ENCODE peak calls at places on chromosomes 2 and 18, in ten cellular contexts. One of them, this sample, is unnamed.

GRCh38 chr2:42087857-42088195 is 40.0 kb downstream of the PKDCC start:
- DNase-seq in prostate gland: no peak
- DNase-seq in endothelial cell of umbilical vein: no peak
- DNase-seq in spleen: no peak
- DNase-seq in esophagus muscularis mucosa: no peak
- DNase-seq in Panc1: no peak
- DNase-seq in GM12878: no peak
- DNase-seq in transverse colon: no peak
- DNase-seq in stomach: no peak
- DNase-seq in breast epithelium: no peak
- DNase-seq in this sample: no peak

GRCh38 chr18:45241982-45242565 is 373.2 kb upstream of the SLC14A2 start:
- DNase-seq in prostate gland: no peak
- DNase-seq in transverse colon: no peak
- DNase-seq in spleen: no peak
- DNase-seq in stomach: no peak
- DNase-seq in esophagus muscularis mucosa: no peak
- DNase-seq in GM12878: no peak
- DNase-seq in breast epithelium: no peak
- DNase-seq in endothelial cell of umbilical vein: no peak
- DNase-seq in Panc1: no peak
- DNase-seq in this sample: no peak

GRCh38 chr2:108414256-108414876 is 34.6 kb upstream of the GCC2 start:
- DNase-seq in esophagus muscularis mucosa: no peak
- DNase-seq in stomach: no peak
- DNase-seq in endothelial cell of umbilical vein: no peak
- DNase-seq in transverse colon: no peak
- DNase-seq in Panc1: no peak
- DNase-seq in prostate gland: no peak
- DNase-seq in breast epithelium: no peak
- DNase-seq in GM12878: no peak
- DNase-seq in spleen: no peak
- DNase-seq in this sample: no peak

GRCh38 chr2:170742896-170743529 is 27.2 kb upstream of the ERICH2 start:
- DNase-seq in endothelial cell of umbilical vein: no peak
- DNase-seq in breast epithelium: no peak
- DNase-seq in esophagus muscularis mucosa: peak
- DNase-seq in stomach: no peak
- DNase-seq in spleen: no peak
- DNase-seq in transverse colon: no peak
- DNase-seq in Panc1: no peak
- DNase-seq in GM12878: no peak
- DNase-seq in prostate gland: no peak
- DNase-seq in this sample: no peak

GRCh38 chr2:234147335-234147861 is 96.9 kb downstream of the SPP2 start:
- DNase-seq in prostate gland: no peak
- DNase-seq in stomach: no peak
- DNase-seq in GM12878: no peak
- DNase-seq in endothelial cell of umbilical vein: no peak
- DNase-seq in esophagus muscularis mucosa: no peak
- DNase-seq in transverse colon: no peak
- DNase-seq in breast epithelium: no peak
- DNase-seq in Panc1: no peak
- DNase-seq in spleen: no peak
- DNase-seq in this sample: no peak

GRCh38 chr18:46516555-46516954 is 140.5 kb downstream of the LOXHD1 start:
- DNase-seq in endothelial cell of umbilical vein: no peak
- DNase-seq in prostate gland: no peak
- DNase-seq in spleen: no peak
- DNase-seq in esophagus muscularis mucosa: no peak
- DNase-seq in breast epithelium: no peak
- DNase-seq in stomach: no peak
- DNase-seq in Panc1: no peak
- DNase-seq in transverse colon: no peak
- DNase-seq in GM12878: no peak
- DNase-seq in this sample: no peak

GRCh38 chr2:55616509-55617159 is 788 bp downstream of the PPP4R3B start:
- DNase-seq in transverse colon: peak
- DNase-seq in prostate gland: peak
- DNase-seq in Panc1: no peak
- DNase-seq in stomach: no peak
- DNase-seq in GM12878: no peak
- DNase-seq in esophagus muscularis mucosa: no peak
- DNase-seq in spleen: no peak
- DNase-seq in breast epithelium: peak
- DNase-seq in endothelial cell of umbilical vein: peak
- DNase-seq in this sample: peak

GRCh38 chr2:5057895-5058294 is 634.3 kb upstream of the SOX11 start:
- DNase-seq in spleen: no peak
- DNase-seq in transverse colon: no peak
- DNase-seq in Panc1: no peak
- DNase-seq in prostate gland: no peak
- DNase-seq in esophagus muscularis mucosa: no peak
- DNase-seq in breast epithelium: no peak
- DNase-seq in GM12878: no peak
- DNase-seq in stomach: no peak
- DNase-seq in endothelial cell of umbilical vein: no peak
- DNase-seq in this sample: no peak

GRCh38 chr2:197258580-197258979 is 52.0 kb downstream of the ANKRD44 start:
- DNase-seq in breast epithelium: no peak
- DNase-seq in Panc1: no peak
- DNase-seq in transverse colon: no peak
- DNase-seq in esophagus muscularis mucosa: peak
- DNase-seq in stomach: no peak
- DNase-seq in endothelial cell of umbilical vein: no peak
- DNase-seq in prostate gland: no peak
- DNase-seq in spleen: no peak
- DNase-seq in GM12878: peak
- DNase-seq in this sample: no peak

GRCh38 chr18:78596794-78597193 is 382.8 kb upstream of the SALL3 start:
- DNase-seq in stomach: no peak
- DNase-seq in endothelial cell of umbilical vein: no peak
- DNase-seq in transverse colon: no peak
- DNase-seq in spleen: no peak
- DNase-seq in breast epithelium: no peak
- DNase-seq in esophagus muscularis mucosa: no peak
- DNase-seq in Panc1: no peak
- DNase-seq in prostate gland: no peak
- DNase-seq in GM12878: no peak
- DNase-seq in this sample: no peak

GRCh38 chr2:157509755-157510154 is 65.9 kb upstream of the CYTIP start:
- DNase-seq in breast epithelium: no peak
- DNase-seq in Panc1: no peak
- DNase-seq in spleen: no peak
- DNase-seq in GM12878: no peak
- DNase-seq in transverse colon: no peak
- DNase-seq in prostate gland: no peak
- DNase-seq in stomach: no peak
- DNase-seq in endothelial cell of umbilical vein: no peak
- DNase-seq in esophagus muscularis mucosa: no peak
- DNase-seq in this sample: no peak

GRCh38 chr18:68233043-68233442 is 481.9 kb downstream of the TMX3 start:
- DNase-seq in endothelial cell of umbilical vein: no peak
- DNase-seq in Panc1: no peak
- DNase-seq in stomach: no peak
- DNase-seq in transverse colon: no peak
- DNase-seq in breast epithelium: no peak
- DNase-seq in spleen: no peak
- DNase-seq in prostate gland: no peak
- DNase-seq in esophagus muscularis mucosa: no peak
- DNase-seq in GM12878: no peak
- DNase-seq in this sample: no peak

GRCh38 chr2:42256502-42256901 is 87.3 kb downstream of the EML4 start:
- DNase-seq in prostate gland: no peak
- DNase-seq in Panc1: no peak
- DNase-seq in esophagus muscularis mucosa: no peak
- DNase-seq in spleen: no peak
- DNase-seq in endothelial cell of umbilical vein: peak
- DNase-seq in transverse colon: no peak
- DNase-seq in stomach: no peak
- DNase-seq in GM12878: peak
- DNase-seq in breast epithelium: no peak
- DNase-seq in this sample: no peak

GRCh38 chr2:127170021-127170420 is 50.1 kb downstream of the CYP27C1 start:
- DNase-seq in breast epithelium: no peak
- DNase-seq in transverse colon: no peak
- DNase-seq in GM12878: no peak
- DNase-seq in stomach: no peak
- DNase-seq in Panc1: no peak
- DNase-seq in spleen: no peak
- DNase-seq in esophagus muscularis mucosa: no peak
- DNase-seq in endothelial cell of umbilical vein: no peak
- DNase-seq in prostate gland: no peak
- DNase-seq in this sample: no peak

GRCh38 chr2:57296795-57297517 is 749.6 kb upstream of the VRK2 start:
- DNase-seq in endothelial cell of umbilical vein: no peak
- DNase-seq in GM12878: no peak
- DNase-seq in stomach: no peak
- DNase-seq in Panc1: no peak
- DNase-seq in breast epithelium: no peak
- DNase-seq in esophagus muscularis mucosa: no peak
- DNase-seq in prostate gland: no peak
- DNase-seq in transverse colon: no peak
- DNase-seq in spleen: no peak
- DNase-seq in this sample: no peak

DNA sequence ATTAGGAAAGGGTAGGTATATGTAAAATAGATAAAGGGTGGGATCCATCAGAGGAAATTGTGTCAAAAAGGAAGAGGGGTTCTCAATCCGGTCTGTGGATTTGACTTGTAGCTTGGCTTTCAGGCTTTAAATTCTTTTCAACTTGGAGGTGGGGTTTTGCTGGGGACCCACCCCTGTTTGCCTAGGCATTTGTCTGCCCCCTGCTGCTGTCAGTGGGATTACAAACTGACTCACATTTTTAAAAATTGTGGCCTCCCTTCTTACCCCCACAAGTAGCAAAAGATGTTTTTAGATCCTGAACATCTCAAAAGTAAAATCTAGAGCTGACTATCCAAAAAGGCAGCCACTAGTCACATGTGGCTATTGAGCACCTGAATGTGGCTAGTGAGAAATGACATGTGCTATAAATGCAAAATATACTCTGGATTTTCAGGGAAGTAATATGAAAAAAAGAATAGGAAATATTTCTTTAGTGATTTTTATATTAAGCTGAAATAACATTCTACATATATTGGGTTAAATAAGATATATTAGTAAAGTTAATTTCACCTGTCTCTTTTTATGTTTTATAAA is 178.9 kb downstream of the GFPT1 start:
- DNase-seq in prostate gland: no peak
- DNase-seq in breast epithelium: no peak
- DNase-seq in endothelial cell of umbilical vein: peak
- DNase-seq in stomach: no peak
- DNase-seq in Panc1: no peak
- DNase-seq in transverse colon: no peak
- DNase-seq in esophagus muscularis mucosa: no peak
- DNase-seq in spleen: no peak
- DNase-seq in GM12878: no peak
- DNase-seq in this sample: no peak
- TF ChIP-seq CTCF in prostate gland: no peak
- TF ChIP-seq CTCF in breast epithelium: no peak
- TF ChIP-seq CTCF in endothelial cell of umbilical vein: peak
- TF ChIP-seq CTCF in stomach: no peak
- TF ChIP-seq CTCF in Panc1: peak
- TF ChIP-seq CTCF in transverse colon: no peak
- TF ChIP-seq CTCF in esophagus muscularis mucosa: peak
- TF ChIP-seq CTCF in spleen: no peak
- TF ChIP-seq CTCF in GM12878: no peak
- TF ChIP-seq CTCF in this sample: no peak

DNA sequence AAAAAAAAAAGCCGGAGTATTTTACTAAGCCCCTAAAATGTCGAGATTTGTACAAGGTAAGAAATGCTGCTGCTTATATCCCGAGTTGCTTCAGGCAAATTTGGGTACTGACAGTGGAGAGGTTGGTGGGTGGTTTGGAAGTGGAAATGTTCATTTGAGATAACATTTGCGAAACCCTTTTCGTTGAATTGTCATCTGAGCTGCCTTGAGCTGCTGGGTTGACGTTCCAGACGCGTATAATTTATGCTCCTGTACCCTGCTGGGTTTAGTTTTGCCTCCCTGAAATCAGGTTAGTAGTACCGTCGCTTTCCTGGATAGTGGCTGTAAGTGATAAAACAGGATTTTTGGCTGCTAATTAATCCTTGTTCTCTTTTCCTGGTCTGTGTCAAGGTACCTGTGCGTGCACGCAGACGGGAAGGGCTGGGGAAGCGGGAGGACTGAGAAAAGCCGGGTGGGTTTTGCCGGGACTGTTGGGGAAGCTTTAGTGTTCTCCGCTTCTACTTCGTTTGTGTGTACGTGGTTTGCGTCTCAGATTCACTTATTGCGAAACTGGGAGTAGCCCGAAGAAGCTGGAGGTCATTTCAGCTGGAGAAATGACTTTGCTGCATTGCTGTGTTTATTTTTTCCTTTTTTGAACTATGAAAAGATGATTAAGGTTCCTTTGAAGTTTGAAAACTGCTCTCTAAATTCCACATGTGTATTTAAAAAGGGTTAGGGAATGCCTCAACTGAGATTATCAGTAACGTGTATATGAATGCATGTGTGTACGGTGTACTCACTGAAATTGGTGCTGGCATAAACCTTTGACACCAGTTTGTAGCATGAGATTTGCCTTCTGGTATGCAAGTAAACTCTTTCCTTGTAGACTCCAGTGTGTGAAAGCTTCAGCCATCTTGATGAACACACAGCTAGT is 709 bp downstream of the UGP2 start:
- DNase-seq in spleen: peak
- DNase-seq in esophagus muscularis mucosa: no peak
- DNase-seq in GM12878: no peak
- DNase-seq in Panc1: no peak
- DNase-seq in breast epithelium: no peak
- DNase-seq in endothelial cell of umbilical vein: peak
- DNase-seq in stomach: peak
- DNase-seq in prostate gland: peak
- DNase-seq in transverse colon: peak
- DNase-seq in this sample: peak
- TF ChIP-seq POLR2AphosphoS5 in spleen: peak
- TF ChIP-seq POLR2AphosphoS5 in esophagus muscularis mucosa: peak
- TF ChIP-seq POLR2AphosphoS5 in GM12878: no peak
- TF ChIP-seq POLR2AphosphoS5 in Panc1: no peak
- TF ChIP-seq POLR2AphosphoS5 in breast epithelium: peak
- TF ChIP-seq POLR2AphosphoS5 in endothelial cell of umbilical vein: no peak
- TF ChIP-seq POLR2AphosphoS5 in stomach: peak
- TF ChIP-seq POLR2AphosphoS5 in prostate gland: peak
- TF ChIP-seq POLR2AphosphoS5 in transverse colon: peak
- TF ChIP-seq POLR2AphosphoS5 in this sample: no peak

GRCh38 chr18:58152216-58152615 is 108.2 kb downstream of the NEDD4L start:
- DNase-seq in endothelial cell of umbilical vein: no peak
- DNase-seq in esophagus muscularis mucosa: no peak
- DNase-seq in Panc1: no peak
- DNase-seq in spleen: no peak
- DNase-seq in breast epithelium: no peak
- DNase-seq in transverse colon: no peak
- DNase-seq in stomach: no peak
- DNase-seq in GM12878: no peak
- DNase-seq in prostate gland: no peak
- DNase-seq in this sample: no peak
- H3K4me3 ChIP-seq in endothelial cell of umbilical vein: no peak
- H3K4me3 ChIP-seq in esophagus muscularis mucosa: no peak
- H3K4me3 ChIP-seq in Panc1: no peak
- H3K4me3 ChIP-seq in spleen: no peak
- H3K4me3 ChIP-seq in breast epithelium: no peak
- H3K4me3 ChIP-seq in transverse colon: peak
- H3K4me3 ChIP-seq in stomach: no peak
- H3K4me3 ChIP-seq in GM12878: no peak
- H3K4me3 ChIP-seq in prostate gland: peak
- H3K4me3 ChIP-seq in this sample: no peak

GRCh38 chr2:178517496-178517895 is 37.2 kb downstream of the PLEKHA3 start:
- DNase-seq in esophagus muscularis mucosa: no peak
- DNase-seq in endothelial cell of umbilical vein: no peak
- DNase-seq in breast epithelium: no peak
- DNase-seq in prostate gland: no peak
- DNase-seq in stomach: no peak
- DNase-seq in transverse colon: no peak
- DNase-seq in GM12878: no peak
- DNase-seq in spleen: no peak
- DNase-seq in Panc1: no peak
- DNase-seq in this sample: no peak
- TF ChIP-seq CTCF in esophagus muscularis mucosa: no peak
- TF ChIP-seq CTCF in endothelial cell of umbilical vein: no peak
- TF ChIP-seq CTCF in breast epithelium: no peak
- TF ChIP-seq CTCF in prostate gland: no peak
- TF ChIP-seq CTCF in stomach: no peak
- TF ChIP-seq CTCF in transverse colon: no peak
- TF ChIP-seq CTCF in GM12878: no peak
- TF ChIP-seq CTCF in spleen: no peak
- TF ChIP-seq CTCF in Panc1: no peak
- TF ChIP-seq CTCF in this sample: no peak

This sample was measured in HL-60.